ENCODE peak calls at places on chromosome 15, in six cellular contexts. A is ovary, M is GM23338, N is AG04450, I is body of pancreas, Y is GM23248. Z is an unnamed sample.

GRCh38 chr15:86555114-86555513 is 475.4 kb downstream of the AGBL1 start:
- DNase-seq in M (no peak), I (no peak), A (no peak), N (no peak), Y (no peak), Z (no peak)

GRCh38 chr15:33600161-33600560 is 289.4 kb downstream of the RYR3 start:
- DNase-seq in M (peak), I (no peak), Y (no peak), A (no peak), N (no peak), Z (no peak)

GRCh38 chr15:99895956-99896311 is 162.7 kb upstream of the LYSMD4 start:
- DNase-seq in N (no peak), M (no peak), A (no peak), I (no peak), Y (no peak), Z (no peak)

GRCh38 chr15:65789105-65789504 is 3.0 kb downstream of the DENND4A start:
- DNase-seq in I (no peak), A (no peak), N (no peak), Y (no peak), M (no peak), Z (no peak)

GRCh38 chr15:39261397-39261796 is 319.5 kb upstream of the THBS1 start:
- DNase-seq in Y (peak), N (no peak), A (no peak), M (no peak), I (no peak), Z (no peak)

GRCh38 chr15:40058476-40059140 is 19.6 kb upstream of the SRP14 start:
- DNase-seq in Y (peak), I (no peak), N (no peak), A (peak), M (no peak), Z (no peak)

GRCh38 chr15:87777054-87777498 is 479.5 kb downstream of the NTRK3 start:
- DNase-seq in A (no peak), Y (peak), N (peak), I (no peak), M (no peak), Z (no peak)

GRCh38 chr15:20341901-20342605 is 199.5 kb downstream of the GOLGA6L6 start:
- DNase-seq in I (peak), N (no peak), Y (no peak), A (peak), M (no peak), Z (no peak)

GRCh38 chr15:26674467-26674866 is 98.4 kb downstream of the GABRB3 start:
- DNase-seq in Y (no peak), N (no peak), A (no peak), I (no peak), M (no peak), Z (no peak)

GRCh38 chr15:82749951-82750830 is 40.5 kb upstream of the AP3B2 start:
- DNase-seq in A (peak), Y (peak), N (peak), M (peak), I (peak), Z (peak)

GRCh38 chr15:78830514-78831228 is 19.4 kb upstream of the ADAMTS7 start:
- DNase-seq in A (no peak), M (peak), I (no peak), Y (peak), N (no peak), Z (no peak)

GRCh38 chr15:58770857-58771620 is at the start of gene MINDY2:
- DNase-seq in M (peak), I (peak), A (peak), Y (peak), N (peak), Z (peak)

GRCh38 chr15:70147178-70147760 is 49.6 kb upstream of the TLE3 start:
- DNase-seq in M (no peak), N (no peak), A (no peak), Y (no peak), I (no peak), Z (no peak)

GRCh38 chr15:45732544-45733130 is 97.8 kb downstream of the SQOR start:
- DNase-seq in A (no peak), N (no peak), I (no peak), M (no peak), Y (no peak), Z (no peak)

GRCh38 chr15:77602800-77603199 is 29.9 kb downstream of the LINGO1 start:
- DNase-seq in N (no peak), M (no peak), A (no peak), Y (no peak), I (no peak), Z (no peak)

GRCh38 chr15:68536331-68537095 is 42.3 kb upstream of the CORO2B start:
- DNase-seq in I (no peak), N (peak), M (no peak), Y (peak), A (no peak), Z (no peak)

GRCh38 chr15:20355256-20355868 is 186.2 kb downstream of the GOLGA6L6 start:
- DNase-seq in Y (no peak), I (no peak), A (no peak), N (no peak), M (no peak), Z (no peak)

GRCh38 chr15:56325186-56325585 is 40.0 kb upstream of the TEX9 start:
- DNase-seq in I (no peak), Y (peak), N (no peak), A (no peak), M (no peak), Z (peak)

GRCh38 chr15:68315495-68316007 is 38.0 kb downstream of the FEM1B start:
- DNase-seq in I (no peak), Y (no peak), A (peak), M (peak), N (no peak), Z (no peak)

GRCh38 chr15:63157891-63158431 is 684 bp upstream of the RPS27L start:
- DNase-seq in M (peak), I (peak), Y (peak), A (peak), N (peak), Z (peak)

GRCh38 chr15:33146051-33146450 is 48.5 kb downstream of the FMN1 start:
- DNase-seq in A (no peak), N (no peak), I (no peak), Y (no peak), M (no peak), Z (no peak)

GRCh38 chr15:59492389-59493377 is 54.7 kb downstream of the FAM81A start:
- DNase-seq in I (peak), A (peak), M (peak), Y (peak), N (peak), Z (peak)

GRCh38 chr15:49439678-49440375 is 16.8 kb downstream of the FGF7 start:
- DNase-seq in N (no peak), M (no peak), I (no peak), A (no peak), Y (peak), Z (no peak)

GRCh38 chr15:76183906-76184639 is 124.3 kb downstream of the TMEM266 start:
- DNase-seq in N (no peak), Y (no peak), M (no peak), A (no peak), I (no peak), Z (no peak)

GRCh38 chr15:75067123-75067854 is 43.9 kb downstream of the PPCDC start:
- DNase-seq in A (no peak), Y (peak), N (no peak), M (no peak), I (no peak), Z (peak)

GRCh38 chr15:62758126-62758951 is 284.2 kb upstream of the TPM1 start:
- DNase-seq in N (no peak), A (peak), Y (peak), I (peak), M (peak), Z (peak)

GRCh38 chr15:92780816-92781215 is 119.3 kb upstream of the CHD2 start:
- DNase-seq in N (no peak), M (peak), Y (no peak), I (no peak), A (no peak), Z (no peak)
- H3K27ac ChIP-seq in N (no peak), M (no peak), Y (no peak), I (no peak), A (no peak), Z (no peak)

DNA sequence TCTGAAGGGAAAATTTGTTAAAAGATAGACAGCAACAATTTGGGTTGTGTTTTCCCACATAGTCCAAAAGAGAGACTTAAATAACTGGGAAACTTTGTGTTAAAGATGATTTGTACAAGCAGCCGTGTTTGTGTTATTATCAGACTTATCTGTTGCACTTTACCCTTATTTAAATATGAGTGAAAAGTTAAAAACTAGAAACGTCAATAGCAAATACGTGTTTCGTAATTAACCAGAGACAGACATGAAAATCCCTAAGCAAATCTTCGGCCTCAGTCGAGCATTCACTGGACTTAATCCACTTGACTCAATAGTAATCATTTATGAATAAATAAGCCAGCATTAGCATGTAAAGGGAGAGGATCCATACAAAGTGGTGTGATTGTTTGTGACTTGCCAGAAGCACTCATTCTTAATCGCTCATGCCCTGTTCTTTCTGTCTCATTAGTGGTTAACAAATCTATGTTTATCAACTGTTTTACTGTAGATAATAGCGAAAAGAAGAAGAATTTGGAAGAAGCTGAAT is 34.2 kb downstream of the BLM start:
- DNase-seq in M (no peak), A (no peak), Y (no peak), I (no peak), N (no peak), Z (no peak)
- H3K27ac ChIP-seq in M (no peak), A (no peak), Y (no peak), I (no peak), N (no peak), Z (no peak)

GRCh38 chr15:91857224-91857585 is 3.7 kb downstream of the SLCO3A1 start:
- DNase-seq in M (no peak), N (no peak), I (no peak), Y (no peak), A (no peak), Z (no peak)
- H3K27ac ChIP-seq in M (no peak), N (no peak), I (no peak), Y (no peak), A (no peak), Z (no peak)

DNA sequence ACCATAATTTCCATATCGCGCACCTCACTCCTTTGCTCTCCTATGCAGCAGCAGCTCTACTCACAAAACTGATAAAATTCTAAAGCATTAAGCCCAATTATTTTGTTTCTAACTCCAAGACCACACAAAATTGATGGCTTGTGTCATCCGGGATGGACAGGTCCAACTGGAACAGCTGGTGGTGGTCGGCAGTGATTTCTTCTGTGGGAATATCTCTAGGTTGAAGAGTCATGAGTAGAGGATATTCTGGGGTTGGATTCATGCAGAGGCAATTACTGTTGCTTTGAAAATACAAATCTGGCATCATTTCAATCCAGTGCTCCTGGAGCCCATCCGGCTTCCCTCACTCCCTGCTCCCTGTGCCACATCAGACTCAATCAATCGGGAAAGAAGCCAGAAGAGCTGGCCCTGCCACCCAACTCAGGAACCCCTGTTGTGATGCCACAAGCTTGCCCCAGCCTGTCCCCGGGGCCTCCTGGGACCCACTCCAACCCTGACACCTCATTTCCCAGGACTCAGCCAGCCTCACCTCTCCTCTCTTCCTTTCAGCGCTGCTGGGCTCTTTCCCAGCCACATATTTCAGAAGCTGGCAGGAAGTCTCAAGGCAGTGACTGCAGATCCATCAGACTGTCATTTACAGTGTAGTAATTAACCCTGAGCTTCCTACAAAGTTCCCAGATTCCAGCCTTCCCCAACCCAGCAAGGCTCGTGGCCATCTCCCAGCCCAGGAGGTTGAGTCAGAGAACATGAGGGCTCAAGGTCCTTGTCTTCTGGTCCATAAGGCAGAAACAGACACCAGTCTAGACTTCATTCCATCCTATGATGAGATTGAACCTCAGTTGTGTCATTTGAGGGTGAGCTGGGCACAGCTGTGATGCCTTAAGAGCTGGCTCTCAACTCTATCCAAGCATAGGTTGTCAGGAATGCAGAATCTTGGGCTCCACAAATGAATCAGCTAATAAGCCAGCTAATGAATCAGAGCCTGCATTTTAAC is 114.1 kb downstream of the FAM174B start:
- DNase-seq in M (no peak), I (no peak), N (no peak), A (no peak), Y (peak), Z (no peak)
- H3K27ac ChIP-seq in M (no peak), I (no peak), N (no peak), A (no peak), Y (peak), Z (peak)

GRCh38 chr15:64699767-64700388 is 75.5 kb downstream of the RBPMS2 start:
- DNase-seq in N (no peak), A (peak), Y (peak), I (peak), M (peak), Z (peak)
- H3K27ac ChIP-seq in N (peak), A (no peak), Y (peak), I (peak), M (peak), Z (peak)

GRCh38 chr15:52576692-52577091 is 7.9 kb upstream of the ARPP19 start:
- DNase-seq in Y (no peak), M (no peak), A (no peak), N (no peak), I (no peak), Z (no peak)

GRCh38 chr15:52575072-52575471 is 6.2 kb upstream of the ARPP19 start:
- DNase-seq in N (no peak), Y (no peak), I (no peak), M (no peak), A (no peak), Z (no peak)

GRCh38 chr15:52579852-52580251 is 11.0 kb upstream of the ARPP19 start:
- DNase-seq in M (no peak), A (no peak), I (no peak), Y (no peak), N (no peak), Z (no peak)
- H3K27ac ChIP-seq in M (no peak), A (no peak), I (no peak), Y (no peak), N (no peak), Z (no peak)

GRCh38 chr15:96290679-96291078 is 39.8 kb upstream of the NR2F2 start:
- DNase-seq in A (no peak), I (no peak), Y (no peak), M (no peak), N (no peak), Z (no peak)

GRCh38 chr15:96285306-96285705 is 45.2 kb upstream of the NR2F2 start:
- DNase-seq in N (peak), I (no peak), M (no peak), A (no peak), Y (peak), Z (no peak)

DNA sequence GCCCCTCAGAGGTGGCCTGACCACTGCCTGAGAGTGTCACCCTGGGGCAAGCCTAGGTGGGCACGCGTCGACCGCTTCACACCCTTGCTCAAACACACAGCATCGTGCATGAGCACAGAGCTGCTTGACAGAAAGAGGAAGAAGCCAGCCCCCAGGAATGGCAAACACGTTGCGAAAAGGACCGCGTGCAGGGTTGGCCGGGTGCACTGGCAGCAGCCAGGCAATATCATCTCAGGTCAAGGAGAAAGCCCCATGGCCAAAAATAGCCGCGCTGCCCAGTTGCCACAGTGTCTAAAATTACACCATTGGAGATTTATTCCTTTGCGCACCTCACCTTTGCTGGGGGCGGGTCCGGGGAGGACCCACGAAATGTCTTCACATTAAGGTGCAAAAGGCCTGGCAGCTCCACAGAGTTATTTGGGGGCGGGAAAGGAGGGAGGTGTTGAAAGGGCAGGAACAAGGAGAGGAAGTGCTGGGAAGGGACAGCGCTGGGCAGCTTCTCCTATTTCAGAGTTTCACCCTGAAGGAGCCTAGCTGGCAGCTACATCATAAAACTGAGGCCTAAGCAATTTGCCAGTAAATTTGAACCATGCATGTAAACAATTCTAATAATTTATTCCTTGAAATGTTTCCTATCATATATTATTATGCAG is 44.7 kb upstream of the NR2F2 start:
- DNase-seq in I (no peak), N (no peak), A (no peak), Y (no peak), M (peak), Z (no peak)
- H3K27ac ChIP-seq in I (no peak), N (peak), A (no peak), Y (peak), M (no peak), Z (no peak)

GRCh38 chr15:67143646-67144045 is 78.2 kb downstream of the SMAD3 start:
- DNase-seq in N (no peak), I (no peak), M (no peak), Y (no peak), A (no peak), Z (no peak)

GRCh38 chr15:67144609-67145306 is 79.4 kb downstream of the SMAD3 start:
- DNase-seq in I (no peak), Y (peak), A (no peak), N (peak), M (peak), Z (no peak)

GRCh38 chr15:67145307-67145610 is 79.9 kb downstream of the SMAD3 start:
- DNase-seq in A (no peak), N (no peak), I (no peak), M (no peak), Y (no peak), Z (no peak)

GRCh38 chr15:67140078-67140833 is 74.9 kb downstream of the SMAD3 start:
- DNase-seq in A (no peak), M (no peak), N (no peak), Y (no peak), I (no peak), Z (no peak)

DNA sequence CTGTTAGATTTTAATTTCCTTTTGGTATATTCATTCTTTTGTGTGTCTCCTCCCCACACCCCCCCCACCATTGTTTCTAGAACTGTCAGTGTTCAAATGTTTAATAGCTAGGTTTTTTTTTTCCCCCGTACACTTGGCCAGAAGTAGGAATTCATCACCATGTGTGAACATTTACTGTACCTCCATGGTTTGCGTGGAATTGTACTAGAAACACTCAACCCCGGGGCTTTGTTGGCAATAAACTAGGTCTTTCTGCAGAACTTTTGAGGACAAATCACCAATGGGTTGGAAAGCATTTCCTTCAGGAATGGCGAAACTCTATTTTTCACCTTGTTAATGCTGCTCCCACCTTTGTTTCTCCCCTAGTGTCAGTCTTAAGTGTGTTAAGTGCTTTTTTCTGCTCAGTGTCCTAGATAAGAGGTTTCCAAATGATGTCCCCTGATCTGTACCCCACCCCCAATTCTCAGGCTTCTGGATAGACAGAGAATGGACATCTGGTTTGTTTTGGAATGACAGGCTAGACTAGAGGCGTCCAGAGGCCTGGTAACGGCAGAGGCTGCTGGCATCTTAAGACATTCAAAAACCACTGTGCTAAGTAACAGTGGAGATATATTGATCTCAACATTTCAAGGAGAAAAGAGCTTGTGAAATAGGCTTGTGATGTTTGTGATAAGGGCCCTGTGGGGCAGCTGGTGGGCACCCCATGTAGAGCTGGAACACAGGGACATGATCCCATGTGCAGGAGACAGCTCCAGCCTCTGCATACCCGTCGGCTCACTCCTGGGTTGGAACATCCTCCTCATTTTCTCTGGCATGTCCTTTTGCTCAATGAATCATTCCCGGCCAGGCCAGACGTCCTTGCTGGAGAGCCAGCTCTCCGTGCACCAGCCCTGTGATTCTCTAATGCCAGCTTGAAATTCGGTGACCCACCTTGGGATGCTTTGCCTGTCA is 77.0 kb downstream of the SMAD3 start:
- DNase-seq in Y (peak), N (no peak), M (no peak), I (no peak), A (peak), Z (no peak)
- H3K27ac ChIP-seq in Y (peak), N (peak), M (no peak), I (peak), A (no peak), Z (peak)